ENCODE peak calls at places on chromosome 5, in ten cellular contexts. H, W, Y, S, F, K, X, G, C and A are unnamed samples.

GRCh38 chr5:139760066-139761056 is 35.2 kb upstream of the PSD2 start:
- DNase-seq in H (no peak), W (peak), Y (no peak), S (no peak), F (no peak), K (no peak), X (no peak), G (no peak), C (peak), A (no peak)

GRCh38 chr5:4584982-4585381 is 555.1 kb upstream of the ADAMTS16 start:
- DNase-seq in H (no peak), W (no peak), Y (no peak), S (no peak), F (no peak), K (no peak), X (peak), G (peak), C (no peak), A (peak)

GRCh38 chr5:141223112-141223783 is at the start of gene PCDHB14:
- DNase-seq in H (no peak), W (peak), Y (no peak), S (peak), F (no peak), K (peak), X (no peak), G (no peak), C (peak), A (no peak)

GRCh38 chr5:169385636-169386035 is 84.7 kb upstream of the SLIT3 start:
- DNase-seq in H (no peak), W (no peak), Y (no peak), S (no peak), F (no peak), K (no peak), X (no peak), G (no peak), C (no peak), A (no peak)

GRCh38 chr5:74401566-74402320 is 238.8 kb downstream of the ENC1 start:
- DNase-seq in H (no peak), W (no peak), Y (no peak), S (no peak), F (no peak), K (no peak), X (no peak), G (no peak), C (no peak), A (peak)

GRCh38 chr5:141701341-141702119 is 19.5 kb upstream of the ARAP3 start:
- DNase-seq in H (no peak), W (no peak), Y (no peak), S (no peak), F (no peak), K (no peak), X (no peak), G (no peak), C (peak), A (no peak)

GRCh38 chr5:80761176-80761575 is 106.4 kb upstream of the DHFR start:
- DNase-seq in H (no peak), W (no peak), Y (no peak), S (peak), F (no peak), K (no peak), X (no peak), G (no peak), C (peak), A (peak)

GRCh38 chr5:143262393-143263174 is 140.9 kb downstream of the NR3C1 start:
- DNase-seq in H (no peak), W (no peak), Y (no peak), S (no peak), F (no peak), K (peak), X (no peak), G (no peak), C (no peak), A (no peak)

GRCh38 chr5:7519564-7519963 is 123.6 kb downstream of the ADCY2 start:
- DNase-seq in H (no peak), W (no peak), Y (no peak), S (no peak), F (no peak), K (no peak), X (no peak), G (no peak), C (no peak), A (no peak)

GRCh38 chr5:138793481-138794010 is 40.3 kb downstream of the CTNNA1 start:
- DNase-seq in H (no peak), W (no peak), Y (no peak), S (peak), F (no peak), K (no peak), X (no peak), G (no peak), C (no peak), A (no peak)

GRCh38 chr5:181190711-181191525 is 14.1 kb downstream of the TRIM7 start:
- DNase-seq in H (no peak), W (no peak), Y (peak), S (peak), F (peak), K (no peak), X (no peak), G (no peak), C (peak), A (peak)

GRCh38 chr5:172078726-172079345 is 72.4 kb upstream of the FBXW11 start:
- DNase-seq in H (no peak), W (no peak), Y (peak), S (no peak), F (no peak), K (no peak), X (no peak), G (no peak), C (no peak), A (peak)

GRCh38 chr5:136642976-136643375 is 277.6 kb upstream of the TRPC7 start:
- DNase-seq in H (no peak), W (no peak), Y (no peak), S (no peak), F (no peak), K (no peak), X (no peak), G (no peak), C (no peak), A (no peak)

GRCh38 chr5:109907189-109907588 is 217.5 kb downstream of the MAN2A1 start:
- DNase-seq in H (no peak), W (no peak), Y (no peak), S (no peak), F (no peak), K (no peak), X (no peak), G (no peak), C (no peak), A (no peak)

GRCh38 chr5:76074487-76074886 is 8.7 kb upstream of the SV2C start:
- DNase-seq in H (no peak), W (no peak), Y (no peak), S (peak), F (no peak), K (no peak), X (no peak), G (no peak), C (peak), A (peak)

GRCh38 chr5:90056911-90057705 is 352.4 kb downstream of the CETN3 start:
- DNase-seq in H (no peak), W (no peak), Y (no peak), S (no peak), F (no peak), K (no peak), X (no peak), G (no peak), C (no peak), A (peak)

GRCh38 chr5:153352685-153353219 is 137.7 kb upstream of the GRIA1 start:
- DNase-seq in H (peak), W (no peak), Y (no peak), S (no peak), F (no peak), K (no peak), X (peak), G (no peak), C (no peak), A (no peak)

GRCh38 chr5:79702606-79703380 is 13.2 kb downstream of the CMYA5 start:
- DNase-seq in H (no peak), W (no peak), Y (no peak), S (peak), F (peak), K (peak), X (no peak), G (peak), C (peak), A (no peak)

GRCh38 chr5:15571081-15571480 is 71.1 kb downstream of the FBXL7 start:
- DNase-seq in H (no peak), W (no peak), Y (no peak), S (no peak), F (no peak), K (no peak), X (no peak), G (no peak), C (no peak), A (no peak)

GRCh38 chr5:159051431-159052281 is 48.1 kb downstream of the EBF1 start:
- DNase-seq in H (no peak), W (no peak), Y (peak), S (peak), F (no peak), K (no peak), X (no peak), G (peak), C (peak), A (peak)

GRCh38 chr5:41967401-41967800 is 42.3 kb downstream of the FBXO4 start:
- DNase-seq in H (no peak), W (no peak), Y (no peak), S (no peak), F (no peak), K (no peak), X (no peak), G (no peak), C (no peak), A (no peak)

GRCh38 chr5:95617057-95617456 is 2.8 kb upstream of the GPR150 start:
- DNase-seq in H (no peak), W (no peak), Y (no peak), S (no peak), F (no peak), K (no peak), X (peak), G (no peak), C (no peak), A (no peak)

GRCh38 chr5:100777680-100778281 is 125.3 kb downstream of the ST8SIA4 start:
- DNase-seq in H (no peak), W (no peak), Y (no peak), S (peak), F (no peak), K (peak), X (peak), G (no peak), C (no peak), A (no peak)

GRCh38 chr5:123438902-123439301 is 15.7 kb upstream of the CEP120 start:
- DNase-seq in H (no peak), W (no peak), Y (no peak), S (no peak), F (no peak), K (no peak), X (no peak), G (no peak), C (no peak), A (no peak)

GRCh38 chr5:116032094-116032517 is at the start of gene ARL14EPL:
- DNase-seq in H (no peak), W (no peak), Y (peak), S (peak), F (no peak), K (peak), X (no peak), G (peak), C (no peak), A (peak)

GRCh38 chr5:60945760-60946253 is 802 bp downstream of the NDUFAF2 start:
- DNase-seq in H (peak), W (no peak), Y (no peak), S (peak), F (peak), K (no peak), X (peak), G (no peak), C (peak), A (no peak)

GRCh38 chr5:128596071-128596470 is 58.0 kb upstream of the FBN2 start:
- DNase-seq in H (no peak), W (no peak), Y (no peak), S (peak), F (no peak), K (no peak), X (no peak), G (no peak), C (no peak), A (no peak)

GRCh38 chr5:157820593-157821252 is 38.2 kb downstream of the CLINT1 start:
- DNase-seq in H (peak), W (peak), Y (no peak), S (peak), F (no peak), K (no peak), X (no peak), G (no peak), C (peak), A (no peak)

GRCh38 chr5:132372122-132372521 is 2.6 kb downstream of the SLC22A5 start:
- DNase-seq in H (no peak), W (no peak), Y (no peak), S (no peak), F (no peak), K (no peak), X (no peak), G (no peak), C (no peak), A (peak)

GRCh38 chr5:116629168-116629567 is 54.5 kb upstream of the SEMA6A start:
- DNase-seq in H (no peak), W (no peak), Y (no peak), S (peak), F (no peak), K (no peak), X (no peak), G (no peak), C (no peak), A (no peak)

GRCh38 chr5:20572560-20572959 is 584.6 kb upstream of the CDH18 start:
- DNase-seq in H (no peak), W (peak), Y (no peak), S (no peak), F (no peak), K (no peak), X (no peak), G (no peak), C (no peak), A (no peak)

GRCh38 chr5:44532981-44533380 is 143.8 kb upstream of the FGF10 start:
- DNase-seq in H (no peak), W (no peak), Y (no peak), S (no peak), F (no peak), K (no peak), X (no peak), G (no peak), C (no peak), A (no peak)

GRCh38 chr5:371811-372555 is 50.5 kb downstream of the AHRR start:
- DNase-seq in H (no peak), W (no peak), Y (no peak), S (peak), F (no peak), K (no peak), X (peak), G (no peak), C (peak), A (peak)

GRCh38 chr5:124512236-124512635 is 234.2 kb downstream of the ZNF608 start:
- DNase-seq in H (no peak), W (peak), Y (peak), S (no peak), F (no peak), K (no peak), X (no peak), G (peak), C (no peak), A (no peak)

GRCh38 chr5:157484768-157485167 is 24.8 kb downstream of the NIPAL4 start:
- DNase-seq in H (no peak), W (no peak), Y (peak), S (no peak), F (no peak), K (peak), X (no peak), G (peak), C (no peak), A (no peak)

GRCh38 chr5:123059455-123059854 is 22.9 kb upstream of the PPIC start:
- DNase-seq in H (no peak), W (no peak), Y (no peak), S (no peak), F (no peak), K (no peak), X (no peak), G (no peak), C (no peak), A (no peak)